ENCODE peak calls at places on chromosomes 5 and 9, in seven cellular contexts. I, U, E, Z, G, W and C are unnamed samples.

GRCh38 chr5:140182803-140183367 is 7.9 kb downstream of the CYSTM1 start:
- DNase-seq in I (no peak), E (no peak), U (no peak), W (no peak), Z (peak), G (no peak), C (no peak)

GRCh38 chr9:5441043-5441442 is 3.3 kb upstream of the PLGRKT start:
- DNase-seq in Z (no peak), E (no peak), I (peak), W (no peak), G (no peak), U (no peak), C (no peak)

GRCh38 chr9:114078781-114079156 is 669 bp upstream of the AMBP start:
- DNase-seq in Z (no peak), G (no peak), U (no peak), W (no peak), E (no peak), I (no peak), C (no peak)

GRCh38 chr9:123807241-123807640 is 122.7 kb downstream of the DENND1A start:
- DNase-seq in Z (no peak), W (no peak), G (no peak), E (no peak), U (no peak), I (no peak), C (no peak)

GRCh38 chr9:136827794-136828473 is 14.3 kb upstream of the AJM1 start:
- DNase-seq in E (no peak), I (no peak), G (no peak), Z (no peak), U (no peak), W (no peak), C (no peak)

GRCh38 chr5:87243161-87243877 is 24.4 kb upstream of the RASA1 start:
- DNase-seq in E (no peak), W (no peak), U (peak), Z (no peak), G (no peak), I (peak), C (no peak)

GRCh38 chr5:38821679-38822078 is 24.1 kb upstream of the OSMR start:
- DNase-seq in G (no peak), I (no peak), W (no peak), U (no peak), Z (no peak), E (no peak), C (no peak)

GRCh38 chr5:168960492-168960891 is 340.4 kb downstream of the SLIT3 start:
- DNase-seq in U (no peak), Z (no peak), G (no peak), E (no peak), I (no peak), W (no peak), C (no peak)

GRCh38 chr9:127087836-127088235 is 34.6 kb downstream of the ANGPTL2 start:
- DNase-seq in G (no peak), Z (no peak), E (no peak), W (no peak), U (no peak), I (no peak), C (no peak)

GRCh38 chr9:20642045-20642444 is 19.7 kb upstream of the MLLT3 start:
- DNase-seq in I (no peak), Z (no peak), U (no peak), E (no peak), G (no peak), W (no peak), C (no peak)

GRCh38 chr5:171494452-171495121 is 75.1 kb downstream of the FGF18 start:
- DNase-seq in W (no peak), I (peak), E (no peak), U (peak), Z (peak), G (no peak), C (no peak)

GRCh38 chr5:94540856-94541494 is 77.4 kb downstream of the KIAA0825 start:
- DNase-seq in I (no peak), G (no peak), U (no peak), E (no peak), W (no peak), Z (peak), C (no peak)

GRCh38 chr5:88244686-88245085 is 24.0 kb downstream of the TMEM161B start:
- DNase-seq in U (no peak), I (no peak), G (no peak), Z (peak), W (no peak), E (no peak), C (no peak)

GRCh38 chr5:72630056-72630455 is 122.8 kb upstream of the ZNF366 start:
- DNase-seq in I (no peak), G (no peak), W (no peak), Z (no peak), U (no peak), E (no peak), C (no peak)

GRCh38 chr9:106864533-106865143 is 1.7 kb downstream of the ZNF462 start:
- DNase-seq in U (no peak), I (peak), G (no peak), Z (no peak), E (no peak), W (no peak), C (no peak)

GRCh38 chr5:95773325-95774059 is 42.4 kb downstream of the RHOBTB3 start:
- DNase-seq in E (no peak), W (no peak), U (no peak), G (no peak), Z (no peak), I (peak), C (no peak)

GRCh38 chr9:77598961-77599360 is 49.2 kb downstream of the GNA14 start:
- DNase-seq in W (no peak), G (no peak), E (no peak), Z (no peak), U (no peak), I (no peak), C (no peak)

GRCh38 chr9:83701286-83701685 is 6.5 kb downstream of the UBQLN1 start:
- DNase-seq in U (no peak), Z (no peak), I (no peak), W (no peak), G (no peak), E (no peak), C (no peak)

GRCh38 chr5:38208782-38209378 is 49.5 kb upstream of the EGFLAM start:
- DNase-seq in E (no peak), Z (peak), W (no peak), U (no peak), I (peak), G (no peak), C (no peak)

GRCh38 chr5:60595183-60595582 is 104.8 kb downstream of the DEPDC1B start:
- DNase-seq in U (no peak), W (no peak), G (no peak), I (no peak), Z (no peak), E (no peak), C (no peak)

GRCh38 chr5:126446498-126447224 is 23.5 kb downstream of the GRAMD2B start:
- DNase-seq in W (no peak), Z (no peak), G (peak), U (peak), I (peak), E (peak), C (no peak)

GRCh38 chr5:172051643-172052362 is 45.4 kb upstream of the FBXW11 start:
- DNase-seq in I (peak), U (no peak), W (no peak), E (no peak), Z (no peak), G (no peak), C (no peak)

GRCh38 chr5:67693956-67694564 is 497.5 kb upstream of the CD180 start:
- DNase-seq in I (no peak), W (no peak), G (no peak), E (no peak), U (no peak), Z (no peak), C (no peak)

GRCh38 chr9:85536076-85536475 is 205.7 kb downstream of the AGTPBP1 start:
- DNase-seq in G (no peak), I (no peak), Z (no peak), E (no peak), U (no peak), W (no peak), C (no peak)

GRCh38 chr9:4762889-4763521 is 22.0 kb upstream of the AK3 start:
- DNase-seq in E (no peak), G (no peak), W (no peak), I (no peak), Z (peak), U (no peak), C (no peak)

GRCh38 chr9:113787871-113788270 is 88.2 kb upstream of the ZNF618 start:
- DNase-seq in W (no peak), Z (peak), U (no peak), G (no peak), E (no peak), I (no peak), C (no peak)

GRCh38 chr9:33375841-33376321 is 26.5 kb downstream of the AQP7 start:
- DNase-seq in U (no peak), E (no peak), I (no peak), Z (peak), W (no peak), G (no peak), C (no peak)

GRCh38 chr9:37001461-37001860 is 32.6 kb downstream of the PAX5 start:
- DNase-seq in G (no peak), W (no peak), E (no peak), I (no peak), U (no peak), Z (no peak), C (no peak)

GRCh38 chr5:45695680-45696093 is 493 bp downstream of the HCN1 start:
- DNase-seq in U (no peak), I (no peak), G (no peak), E (no peak), Z (peak), W (no peak), C (no peak)

GRCh38 chr5:54742417-54742889 is 224.9 kb downstream of the SNX18 start:
- DNase-seq in I (no peak), W (no peak), E (no peak), Z (peak), G (no peak), U (peak), C (no peak)

GRCh38 chr5:56319281-56320242 is 86.4 kb upstream of the ANKRD55 start:
- DNase-seq in G (no peak), U (no peak), I (no peak), Z (no peak), E (no peak), W (no peak), C (no peak)

GRCh38 chr9:6355728-6356127 is 27.6 kb downstream of the TPD52L3 start:
- DNase-seq in Z (no peak), W (no peak), I (peak), E (no peak), U (no peak), G (no peak), C (no peak)

GRCh38 chr5:21236104-21236503 is 1248.1 kb upstream of the CDH18 start:
- DNase-seq in G (no peak), Z (no peak), W (no peak), I (no peak), E (no peak), U (no peak), C (no peak)

GRCh38 chr5:164597293-164597900 is 1092.0 kb downstream of the MAT2B start:
- DNase-seq in Z (peak), W (no peak), U (no peak), I (no peak), E (no peak), G (no peak), C (no peak)

GRCh38 chr9:97954550-97954989 is 16.6 kb upstream of the HEMGN start:
- DNase-seq in I (peak), E (peak), G (peak), W (peak), U (no peak), Z (peak), C (peak)

GRCh38 chr9:37209431-37210386 is 89.3 kb downstream of the ZCCHC7 start:
- DNase-seq in Z (peak), E (no peak), G (no peak), U (no peak), W (no peak), I (no peak), C (no peak)

GRCh38 chr5:55609413-55609812 is 74.6 kb upstream of the PLPP1 start:
- DNase-seq in I (no peak), U (no peak), W (no peak), E (no peak), Z (no peak), G (no peak), C (no peak)

GRCh38 chr9:108219664-108220063 is 636.1 kb downstream of the ACTL7B start:
- DNase-seq in G (no peak), W (no peak), U (no peak), I (no peak), Z (no peak), E (no peak), C (no peak)

GRCh38 chr5:115402822-115403577 is 106.5 kb upstream of the CCDC112 start:
- DNase-seq in E (no peak), U (no peak), G (no peak), Z (no peak), I (no peak), W (no peak), C (no peak)